ENCODE peak calls at places on chromosomes 1 and 21, in seven cellular contexts. B is IMR-90, X is sigmoid colon, E is heart left ventricle, L is uterus, H is A549, J is suprapubic skin. N is an unnamed sample.

GRCh38 chr1:21175324-21175669 is 1.4 kb downstream of the EIF4G3 start:
- DNase-seq in B (peak), X (peak), E (no peak), L (peak), H (no peak), J (peak), N (peak)

GRCh38 chr1:15283500-15283899 is 36.5 kb downstream of the FHAD1 start:
- DNase-seq in B (peak), X (peak), E (no peak), L (no peak), H (peak), J (peak), N (peak)

GRCh38 chr1:36510418-36510817 is 27.7 kb upstream of the CSF3R start:
- DNase-seq in B (no peak), X (no peak), E (no peak), L (no peak), H (no peak), J (no peak), N (no peak)

GRCh38 chr1:25862785-25863485 is 3.7 kb upstream of the AUNIP start:
- DNase-seq in B (no peak), X (peak), E (no peak), L (no peak), H (no peak), J (no peak), N (peak)

GRCh38 chr1:205939690-205940330 is 3.4 kb downstream of the SLC26A9 start:
- DNase-seq in B (no peak), X (no peak), E (no peak), L (no peak), H (peak), J (no peak), N (no peak)

GRCh38 chr21:35343046-35343816 is 294.1 kb upstream of the RUNX1 start:
- DNase-seq in B (peak), X (no peak), E (no peak), L (no peak), H (no peak), J (no peak), N (no peak)

GRCh38 chr1:160761886-160762285 is 22.8 kb downstream of the SLAMF7 start:
- DNase-seq in B (no peak), X (no peak), E (no peak), L (no peak), H (no peak), J (no peak), N (no peak)

GRCh38 chr1:88609051-88609450 is 75.0 kb upstream of the PKN2 start:
- DNase-seq in B (no peak), X (no peak), E (no peak), L (no peak), H (no peak), J (no peak), N (no peak)

GRCh38 chr1:87418048-87418447 is 89.4 kb downstream of the LMO4 start:
- DNase-seq in B (no peak), X (no peak), E (no peak), L (no peak), H (no peak), J (no peak), N (no peak)

GRCh38 chr1:101238041-101238515 is 1.3 kb downstream of the S1PR1 start:
- DNase-seq in B (no peak), X (no peak), E (no peak), L (no peak), H (no peak), J (no peak), N (no peak)

GRCh38 chr1:246724725-246725095 is 501 bp downstream of the SCCPDH start:
- DNase-seq in B (peak), X (no peak), E (no peak), L (no peak), H (peak), J (no peak), N (no peak)

GRCh38 chr1:212466913-212467650 is 34.4 kb downstream of the NENF start:
- DNase-seq in B (no peak), X (peak), E (peak), L (no peak), H (no peak), J (no peak), N (no peak)

GRCh38 chr21:36728371-36729111 is 29.6 kb downstream of the SIM2 start:
- DNase-seq in B (no peak), X (peak), E (no peak), L (no peak), H (no peak), J (no peak), N (peak)

GRCh38 chr21:45417256-45417950 is 12.4 kb downstream of the COL18A1 start:
- DNase-seq in B (no peak), X (peak), E (peak), L (no peak), H (no peak), J (no peak), N (no peak)

GRCh38 chr1:244460195-244460594 is 878 bp upstream of the CATSPERE start:
- DNase-seq in B (no peak), X (no peak), E (no peak), L (no peak), H (no peak), J (no peak), N (no peak)

GRCh38 chr21:42836402-42836666 is 43.0 kb downstream of the WDR4 start:
- DNase-seq in B (no peak), X (no peak), E (no peak), L (no peak), H (no peak), J (no peak), N (no peak)

GRCh38 chr1:160124709-160125478 is 9.3 kb downstream of the ATP1A2 start:
- DNase-seq in B (peak), X (no peak), E (no peak), L (no peak), H (peak), J (no peak), N (no peak)

GRCh38 chr1:223341111-223341510 is 22.9 kb downstream of the SUSD4 start:
- DNase-seq in B (peak), X (peak), E (peak), L (no peak), H (no peak), J (no peak), N (no peak)

GRCh38 chr1:236471653-236472052 is 52.1 kb upstream of the LGALS8 start:
- DNase-seq in B (no peak), X (no peak), E (no peak), L (no peak), H (no peak), J (no peak), N (no peak)

GRCh38 chr21:45502006-45502345 is 40.3 kb downstream of the SLC19A1 start:
- DNase-seq in B (no peak), X (peak), E (peak), L (no peak), H (no peak), J (peak), N (peak)

GRCh38 chr1:177922209-177922608 is 47.6 kb downstream of the SEC16B start:
- DNase-seq in B (no peak), X (no peak), E (no peak), L (no peak), H (no peak), J (no peak), N (no peak)

GRCh38 chr1:67850151-67850551 is 16.9 kb upstream of the GNG12 start:
- DNase-seq in B (peak), X (no peak), E (no peak), L (no peak), H (no peak), J (no peak), N (no peak)

GRCh38 chr21:31383770-31384169 is 39.7 kb upstream of the TIAM1 start:
- DNase-seq in B (no peak), X (no peak), E (no peak), L (no peak), H (no peak), J (no peak), N (no peak)

GRCh38 chr1:229342902-229343587 is at the start of gene CCSAP:
- DNase-seq in B (peak), X (peak), E (peak), L (peak), H (peak), J (no peak), N (peak)
- TF ChIP-seq POLR2A in B (no peak), X (no peak), E (no peak), L (no peak), H (no peak), J (no peak), N (no peak)

GRCh38 chr1:42017730-42018129 is 99.0 kb upstream of the HIVEP3 start:
- DNase-seq in B (no peak), X (no peak), E (no peak), L (no peak), H (no peak), J (no peak), N (no peak)
- H3K4me3 ChIP-seq in B (no peak), X (no peak), E (no peak), L (no peak), H (no peak), J (no peak), N (no peak)

GRCh38 chr1:51566260-51566659 is 47.2 kb upstream of the EPS15 start:
- DNase-seq in B (no peak), X (no peak), E (no peak), L (no peak), H (no peak), J (no peak), N (no peak)
- TF ChIP-seq CTCF in B (no peak), X (no peak), E (no peak), L (no peak), H (no peak), J (no peak), N (no peak)

DNA sequence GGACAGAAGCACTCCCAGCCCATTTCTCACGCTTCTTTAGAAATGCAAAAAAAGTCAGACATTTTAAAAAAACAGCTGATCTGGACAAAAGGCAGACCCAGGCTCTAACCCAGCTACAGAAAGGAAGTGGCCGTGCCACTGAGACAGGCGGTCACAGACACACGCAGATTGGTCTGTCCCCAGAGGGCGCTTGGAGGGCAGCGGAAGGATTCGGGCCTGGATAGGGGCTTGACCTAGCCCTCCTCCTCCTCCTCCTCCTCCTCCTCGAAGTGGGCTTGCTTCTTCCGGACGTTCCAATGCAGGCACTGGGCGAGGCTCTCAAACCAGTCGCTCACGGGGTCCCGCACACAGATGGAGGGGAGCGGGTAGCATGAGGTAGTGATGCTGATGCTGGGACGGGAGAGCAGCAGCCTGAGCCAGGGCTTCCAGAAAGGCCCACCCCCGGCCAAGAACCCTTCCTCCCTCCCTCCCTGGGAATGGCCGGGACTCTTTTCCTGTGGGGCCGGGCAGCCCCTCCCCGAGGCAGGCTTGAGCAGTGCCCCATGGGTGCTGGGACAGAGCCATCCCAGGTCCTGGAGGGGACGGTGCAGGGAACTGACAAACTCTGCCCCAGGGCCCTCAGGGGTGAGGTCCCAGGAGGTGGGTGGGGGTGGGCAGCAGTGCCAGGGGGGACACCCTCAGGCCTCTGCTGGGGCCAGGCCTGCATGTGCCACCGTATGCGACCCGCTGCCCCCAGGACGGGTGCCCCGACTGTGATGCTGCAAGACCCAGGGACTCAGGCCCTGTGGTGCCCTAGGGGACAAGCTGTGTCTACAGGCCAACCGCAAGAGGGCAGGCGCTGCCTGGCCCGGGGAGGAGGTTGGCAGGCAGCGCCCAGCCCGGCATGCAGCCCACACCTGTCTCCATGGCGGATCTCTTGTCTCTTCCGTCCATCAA is 25.3 kb downstream of the NADK start:
- DNase-seq in B (no peak), X (no peak), E (no peak), L (no peak), H (no peak), J (no peak), N (no peak)
- TF ChIP-seq POLR2A in B (no peak), X (no peak), E (no peak), L (no peak), H (no peak), J (no peak), N (no peak)

GRCh38 chr1:115929846-115930245 is 46.5 kb upstream of the SLC22A15 start:
- DNase-seq in B (peak), X (no peak), E (no peak), L (no peak), H (no peak), J (no peak), N (no peak)
- H3K4me3 ChIP-seq in B (no peak), X (no peak), E (no peak), L (no peak), H (no peak), J (no peak), N (no peak)

DNA sequence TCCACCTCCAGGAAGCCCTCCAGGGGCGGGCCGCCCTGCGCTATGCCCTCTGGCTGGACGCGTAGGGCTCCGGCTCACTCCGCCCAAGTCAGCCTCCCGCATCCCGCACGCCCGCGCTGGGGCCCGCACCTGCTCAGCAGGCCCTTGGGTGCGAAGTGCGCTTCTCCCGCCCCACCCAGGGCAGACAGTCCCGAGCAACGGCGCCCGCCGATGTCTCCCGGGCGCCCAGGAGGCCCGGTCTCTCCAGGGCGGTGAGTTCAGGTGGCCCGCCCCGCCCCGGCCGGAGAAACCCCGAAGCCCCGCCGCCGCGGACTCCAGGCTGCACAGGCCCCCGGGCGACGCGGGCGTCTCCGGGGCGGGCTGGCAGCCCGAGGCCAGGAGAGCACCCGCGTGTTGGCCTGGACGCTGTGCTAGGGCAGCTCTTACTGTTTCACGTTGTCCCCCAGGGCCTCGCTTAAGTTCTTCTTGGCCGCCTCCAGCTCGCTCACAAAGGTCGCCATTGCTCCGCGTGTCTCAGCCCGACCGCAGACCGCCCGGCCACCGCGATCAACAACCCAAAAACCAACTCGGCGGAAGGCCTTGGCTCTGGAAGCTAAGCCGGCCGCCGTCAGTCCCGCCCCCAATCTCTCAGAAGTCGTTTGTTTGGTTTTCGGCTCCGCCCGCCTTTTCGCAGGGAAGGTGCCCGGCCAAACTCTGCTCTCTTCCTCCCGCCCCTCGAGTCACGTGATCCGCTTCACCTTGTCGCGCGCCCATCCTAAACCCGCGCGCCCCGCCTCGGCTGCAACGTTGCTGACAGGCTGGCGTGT is at the start of gene TADA1:
- DNase-seq in B (peak), X (peak), E (peak), L (peak), H (peak), J (peak), N (peak)
- TF ChIP-seq CTCF in B (no peak), X (no peak), E (peak), L (peak), H (no peak), J (no peak), N (no peak)

GRCh38 chr1:45585110-45585426 is 1.2 kb downstream of the NASP start:
- DNase-seq in B (no peak), X (no peak), E (no peak), L (no peak), H (no peak), J (no peak), N (no peak)
- TF ChIP-seq POLR2A in B (no peak), X (no peak), E (no peak), L (no peak), H (no peak), J (no peak), N (no peak)

GRCh38 chr21:27290020-27290419 is 323.1 kb upstream of the ADAMTS5 start:
- DNase-seq in B (no peak), X (no peak), E (no peak), L (no peak), H (no peak), J (no peak), N (no peak)
- H3K4me3 ChIP-seq in B (no peak), X (no peak), E (no peak), L (no peak), H (no peak), J (no peak), N (no peak)

DNA sequence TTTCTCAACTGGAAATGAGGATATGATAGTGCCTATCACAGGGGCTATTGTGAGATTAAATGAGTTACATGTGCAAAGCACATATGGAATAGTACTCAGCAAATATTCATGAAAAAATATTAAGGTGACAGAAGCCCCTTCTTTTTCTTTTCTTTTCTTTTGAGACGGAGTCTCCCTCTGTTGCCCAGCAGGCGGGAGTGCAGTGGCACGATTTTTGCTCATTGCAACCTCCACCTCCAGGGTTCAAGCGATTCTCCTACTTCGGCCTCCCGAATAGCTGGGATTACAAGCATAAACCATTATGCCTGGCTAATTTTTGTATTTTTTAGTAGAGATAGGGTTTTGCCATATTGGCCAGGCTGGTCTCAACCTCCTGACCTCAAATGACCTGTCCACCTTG is 139.4 kb downstream of the HIVEP3 start:
- DNase-seq in B (no peak), X (no peak), E (no peak), L (no peak), H (no peak), J (no peak), N (no peak)
- TF ChIP-seq CTCF in B (peak), X (no peak), E (no peak), L (no peak), H (no peak), J (no peak), N (no peak)

DNA sequence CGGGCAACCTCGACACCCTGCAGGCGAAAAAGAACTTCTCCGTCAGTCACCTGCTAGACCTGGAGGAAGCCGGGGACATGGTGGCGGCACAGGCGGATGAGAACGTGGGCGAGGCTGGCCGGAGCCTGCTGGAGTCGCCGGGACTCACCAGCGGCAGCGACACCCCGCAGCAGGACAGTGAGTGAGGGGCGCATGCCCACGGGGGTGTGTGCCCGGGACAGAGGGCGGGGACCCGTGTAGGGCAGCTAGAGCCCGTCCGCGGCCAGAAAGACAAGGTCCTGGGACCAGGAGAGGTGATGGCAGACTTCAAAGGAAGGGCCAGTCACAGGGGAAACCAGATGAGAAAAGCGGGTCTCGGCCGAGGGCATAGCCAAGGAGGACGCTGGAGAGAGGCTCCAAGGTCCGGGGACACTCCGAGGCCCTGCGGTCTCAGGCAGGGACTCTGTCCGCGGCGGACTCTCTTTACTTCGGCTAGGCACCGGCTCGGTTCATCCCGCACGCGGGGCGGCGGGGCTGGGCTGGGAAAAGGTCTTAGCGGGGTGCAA is 424 bp downstream of the PRRX1 start:
- DNase-seq in B (peak), X (peak), E (peak), L (no peak), H (peak), J (no peak), N (no peak)
- TF ChIP-seq POLR2A in B (no peak), X (no peak), E (no peak), L (no peak), H (no peak), J (no peak), N (no peak)